ENCODE peak calls at places on chromosomes 7 and 10, in nine cellular contexts. M is H1; A is PC-9; Y is HCT116; W is ovary; K is CD8-positive, alpha-beta memory T cell; T is tibial artery; E is PC-3; N is IMR-90. C is an unnamed sample.

GRCh38 chr7:125695631-125696030 is 766.0 kb upstream of the POT1 start:
- DNase-seq in M (no peak), A (no peak), W (no peak), E (no peak), N (no peak), T (no peak), Y (no peak), K (no peak), C (no peak)

GRCh38 chr10:5285186-5285585 is 79.6 kb upstream of the UCN3 start:
- DNase-seq in W (no peak), Y (no peak), T (no peak), N (no peak), E (no peak), A (no peak), K (no peak), M (no peak), C (no peak)

GRCh38 chr10:125094111-125094705 is 66.2 kb downstream of the CTBP2 start:
- DNase-seq in T (peak; percentile 61), N (no peak), W (peak; percentile 29), Y (no peak), A (no peak), E (no peak), K (no peak), M (no peak), C (no peak)

GRCh38 chr10:122555431-122555830 is 5.1 kb upstream of the DMBT1 start:
- DNase-seq in W (no peak), E (no peak), T (no peak), M (no peak), Y (no peak), K (no peak), N (no peak), A (no peak), C (no peak)

GRCh38 chr10:83941189-83941588 is 198.1 kb upstream of the GHITM start:
- DNase-seq in E (no peak), M (no peak), N (no peak), A (no peak), Y (no peak), T (no peak), K (no peak), W (no peak), C (no peak)

GRCh38 chr10:59553127-59553649 is 156.5 kb downstream of the SLC16A9 start:
- DNase-seq in T (no peak), N (no peak), K (no peak), E (no peak), A (no peak), W (no peak), Y (no peak), M (no peak), C (no peak)

GRCh38 chr10:97542169-97543024 is 30.2 kb upstream of the ANKRD2 start:
- DNase-seq in W (peak; percentile 78), Y (peak; percentile 82), A (peak; percentile 86), E (peak; percentile 95), M (no peak), K (no peak), N (peak; percentile 97), T (peak; percentile 89), C (no peak)

GRCh38 chr7:68904635-68905034 is 693.6 kb upstream of the AUTS2 start:
- DNase-seq in E (no peak), Y (no peak), K (no peak), N (no peak), W (no peak), T (no peak), M (no peak), A (no peak), C (no peak)

GRCh38 chr7:27359737-27360136 is 117.1 kb downstream of the EVX1 start:
- DNase-seq in Y (no peak), A (no peak), W (no peak), N (no peak), M (no peak), K (no peak), T (no peak), E (no peak), C (no peak)

GRCh38 chr10:35331894-35332640 is 4.2 kb upstream of the CCNY start:
- DNase-seq in M (no peak), E (peak; percentile 100), K (no peak), W (no peak), N (peak; percentile 97), T (no peak), A (peak; percentile 88), Y (peak; percentile 82), C (no peak)

GRCh38 chr7:6516387-6516983 is 34.8 kb downstream of the GRID2IP start:
- DNase-seq in Y (peak; percentile 79), K (peak; percentile 50), M (peak; percentile 81), T (peak; percentile 89), N (peak; percentile 79), E (peak; percentile 89), W (peak; percentile 81), A (peak; percentile 74), C (peak; percentile 36)

GRCh38 chr7:598899-599298 is 79.3 kb upstream of the PDGFA start:
- DNase-seq in N (no peak), K (no peak), E (no peak), W (no peak), A (no peak), T (no peak), Y (no peak), M (no peak), C (no peak)

GRCh38 chr10:124402273-124402672 is 16.4 kb downstream of the OAT start:
- DNase-seq in K (no peak), W (no peak), E (no peak), N (no peak), T (no peak), Y (no peak), M (no peak), A (no peak), C (no peak)

GRCh38 chr7:85748861-85749260 is 562.0 kb upstream of the SEMA3D start:
- DNase-seq in K (no peak), W (no peak), Y (no peak), A (no peak), E (peak; percentile 65), T (no peak), N (no peak), M (no peak), C (no peak)

GRCh38 chr10:71302874-71303568 is 16.0 kb upstream of the SLC29A3 start:
- DNase-seq in Y (peak; percentile 43), M (no peak), W (no peak), T (no peak), N (peak; percentile 61), E (peak; percentile 64), K (peak; percentile 18), A (peak; percentile 67), C (no peak)

GRCh38 chr7:57412618-57413017 is 37.4 kb upstream of the ZNF716 start:
- DNase-seq in K (no peak), A (no peak), T (no peak), W (no peak), M (no peak), N (no peak), Y (no peak), E (no peak), C (no peak)
- H3K9me3 ChIP-seq in K (no peaks in the 10 kb centered on the region), A (no peaks in the 10 kb centered on the region), T (no peaks in the 10 kb centered on the region), W (no peaks in the 10 kb centered on the region), M (peaks cover 87% of the 10 kb centered on the region), N (peaks cover 48% of the 10 kb centered on the region), Y (no peaks in the 10 kb centered on the region), E (no peaks in the 10 kb centered on the region), C (no peaks in the 10 kb centered on the region)

GRCh38 chr10:36790000-36790399 is 335.4 kb upstream of the ANKRD30A start:
- DNase-seq in A (no peak), E (no peak), K (no peak), M (no peak), N (no peak), Y (no peak), T (no peak), W (no peak), C (no peak)

DNA sequence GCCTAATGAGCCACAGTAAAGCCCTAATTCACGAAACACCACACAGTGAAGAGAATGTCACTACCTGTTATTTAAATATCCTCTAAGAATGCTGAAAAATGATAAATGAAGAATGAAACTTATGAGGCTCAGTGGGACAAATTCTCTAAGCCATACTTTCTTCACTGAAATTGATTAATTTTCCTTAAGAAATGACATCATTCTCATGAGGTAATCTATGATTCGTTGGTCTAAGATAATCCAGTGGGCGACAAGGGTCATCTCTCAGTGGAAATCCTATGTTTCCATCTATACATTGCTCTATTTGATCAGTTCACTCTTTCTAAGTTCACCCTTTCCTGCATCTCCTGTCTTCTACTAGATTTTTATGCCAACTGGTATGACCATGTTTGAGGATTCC is 330.4 kb upstream of the ANKRD30A start:
- DNase-seq in Y (no peak), K (no peak), E (no peak), A (no peak), T (no peak), W (no peak), N (no peak), M (no peak), C (no peak)
- H3K9me3 ChIP-seq in Y (peaks cover 6% of the 10 kb centered on the region), K (no peaks in the 10 kb centered on the region), E (no peaks in the 10 kb centered on the region), A (no peaks in the 10 kb centered on the region), T (no peaks in the 10 kb centered on the region), W (no peaks in the 10 kb centered on the region), N (no peaks in the 10 kb centered on the region), M (peaks cover 4% of the 10 kb centered on the region), C (no peaks in the 10 kb centered on the region)

GRCh38 chr10:10039600-10039999 is 978.1 kb upstream of the CELF2 start:
- DNase-seq in Y (no peak), E (no peak), N (no peak), M (no peak), K (no peak), A (no peak), W (no peak), T (no peak), C (no peak)
- H3K9me3 ChIP-seq in Y (no peaks in the 10 kb centered on the region), E (no peaks in the 10 kb centered on the region), N (no peaks in the 10 kb centered on the region), M (no peaks in the 10 kb centered on the region), K (no peaks in the 10 kb centered on the region), A (no peaks in the 10 kb centered on the region), W (no peaks in the 10 kb centered on the region), T (no peaks in the 10 kb centered on the region), C (no peaks in the 10 kb centered on the region)

GRCh38 chr7:64872351-64872750 is 30.7 kb upstream of the ZNF273 start:
- DNase-seq in T (peak; percentile 60), W (no peak), A (no peak), K (no peak), N (no peak), Y (no peak), E (no peak), M (no peak), C (no peak)

GRCh38 chr7:64869912-64870562 is 33.0 kb upstream of the ZNF273 start:
- DNase-seq in Y (no peak), E (no peak), N (no peak), W (no peak), M (peak; percentile 20), A (no peak), T (peak; percentile 51), K (no peak), C (no peak)

GRCh38 chr7:64870656-64871055 is 32.4 kb upstream of the ZNF273 start:
- DNase-seq in M (no peak), T (no peak), K (no peak), N (no peak), A (no peak), E (no peak), W (no peak), Y (no peak), C (no peak)

GRCh38 chr7:64872809-64873500 is 30.1 kb upstream of the ZNF273 start:
- DNase-seq in N (no peak), T (peak; percentile 42), Y (no peak), M (no peak), E (no peak), K (no peak), W (no peak), A (no peak), C (no peak)

DNA sequence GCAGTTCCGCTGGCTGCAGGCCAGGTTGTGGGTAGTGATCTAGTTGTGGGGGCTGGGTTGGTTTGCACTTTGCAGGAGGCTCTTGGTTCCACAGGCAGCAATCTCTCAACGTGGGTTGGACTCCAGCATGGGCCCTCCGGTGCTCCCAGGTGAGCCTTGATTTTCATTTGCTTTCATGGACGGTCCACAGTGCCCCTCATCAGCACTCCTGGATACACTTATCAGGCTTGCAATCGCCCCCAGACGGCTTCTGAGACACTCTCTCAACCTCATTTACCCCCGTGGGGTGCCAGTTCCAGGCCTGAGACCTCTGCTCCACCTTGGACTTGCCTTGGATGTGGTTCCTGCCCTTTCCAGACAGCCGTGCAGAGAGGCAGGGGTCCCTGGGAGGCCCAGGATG is 31.3 kb upstream of the ZNF273 start:
- DNase-seq in W (no peak), A (no peak), Y (no peak), T (no peak), E (no peak), K (no peak), M (no peak), N (no peak), C (no peak)
- H3K9me3 ChIP-seq in W (no peaks in the 10 kb centered on the region), A (no peaks in the 10 kb centered on the region), Y (no peaks in the 10 kb centered on the region), T (no peaks in the 10 kb centered on the region), E (no peaks in the 10 kb centered on the region), K (no peaks in the 10 kb centered on the region), M (peaks cover 50% of the 10 kb centered on the region), N (peaks cover 18% of the 10 kb centered on the region), C (no peaks in the 10 kb centered on the region)